ENCODE peak calls at places on chromosomes 7 and 10, in five cellular contexts. J is lower lobe of right lung, W is foreskin keratinocyte, A is neural progenitor cell, H is cardiac muscle cell. U is an unnamed sample.

GRCh38 chr10:132532784-132533560 is 4.6 kb upstream of the INPP5A start:
- DNase-seq in J (no peak), W (peak; percentile 34), A (no peak), H (no peak), U (no peak)

GRCh38 chr7:22481726-22482125 is 18.3 kb downstream of the STEAP1B start:
- DNase-seq in J (no peak), W (no peak), A (no peak), H (peak; percentile 13), U (no peak)

GRCh38 chr10:27072436-27073114 is 27.7 kb downstream of the ANKRD26 start:
- DNase-seq in J (no peak), W (no peak), A (peak; percentile 46), H (no peak), U (no peak)

GRCh38 chr7:134920026-134920758 is 66.1 kb upstream of the AGBL3 start:
- DNase-seq in J (no peak), W (no peak), A (no peak), H (peak; percentile 87), U (no peak)

GRCh38 chr10:34078017-34078416 is 737.1 kb downstream of the PARD3 start:
- DNase-seq in J (no peak), W (no peak), A (no peak), H (no peak), U (no peak)

GRCh38 chr10:9342865-9343450 is 1288.5 kb downstream of the GATA3 start:
- DNase-seq in J (no peak), W (peak; percentile 10), A (peak; percentile 84), H (peak; percentile 56), U (no peak)

GRCh38 chr10:71882813-71883746 is 32.0 kb upstream of the PSAP start:
- DNase-seq in J (no peak), W (no peak), A (no peak), H (peak; percentile 19), U (no peak)

GRCh38 chr7:78203042-78203720 is 404.6 kb downstream of the PHTF2 start:
- DNase-seq in J (no peak), W (no peak), A (no peak), H (no peak), U (no peak)

GRCh38 chr7:130970196-130970595 is 236.2 kb upstream of the KLF14 start:
- DNase-seq in J (no peak), W (no peak), A (no peak), H (no peak), U (no peak)

GRCh38 chr10:34721201-34721840 is 93.8 kb downstream of the PARD3 start:
- DNase-seq in J (no peak), W (peak; percentile 60), A (no peak), H (peak; percentile 65), U (no peak)

GRCh38 chr10:131928248-131929095 is 27.7 kb downstream of the PPP2R2D start:
- DNase-seq in J (no peak), W (no peak), A (no peak), H (peak; percentile 12), U (no peak)

DNA sequence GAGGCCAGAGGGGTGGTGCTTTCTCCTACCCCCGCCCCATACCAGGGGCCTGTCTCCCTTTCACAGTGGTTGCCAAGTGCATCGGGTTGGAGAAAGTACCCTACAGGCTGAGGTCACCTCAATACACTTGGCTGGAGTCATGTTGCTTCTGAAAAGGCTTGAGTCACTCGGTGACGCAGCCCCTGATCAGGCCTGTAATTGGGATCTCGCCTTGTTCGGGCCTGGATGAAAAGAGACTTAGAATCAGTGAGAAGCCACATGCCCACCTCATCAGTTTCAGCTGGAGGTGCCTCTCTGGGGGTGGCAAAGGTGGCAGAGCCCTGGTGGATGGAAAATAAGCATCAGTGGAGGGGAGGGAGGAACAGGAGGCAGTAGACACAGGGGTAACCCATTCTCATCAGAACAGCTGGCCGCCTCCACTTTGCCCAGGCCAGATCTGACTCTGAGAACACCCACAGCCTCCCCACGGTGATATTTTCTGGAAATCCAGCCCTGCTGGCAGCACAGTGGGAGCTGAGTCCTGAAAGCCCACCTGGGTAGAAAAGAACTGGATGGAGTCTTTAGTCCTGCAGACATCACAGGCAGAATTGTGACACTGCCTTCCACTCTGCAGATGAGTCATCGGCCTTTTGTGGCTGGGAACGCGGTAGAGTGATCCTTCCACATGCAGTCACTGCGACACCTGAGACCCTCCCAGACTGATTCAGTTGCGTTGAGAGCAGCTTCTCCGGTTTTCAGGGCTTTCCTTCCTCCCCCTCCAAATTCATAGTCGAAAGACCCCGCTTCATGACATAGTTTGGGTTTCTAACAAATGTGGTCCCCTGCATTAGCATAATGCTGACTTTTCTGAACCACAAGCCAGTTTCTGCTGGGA is 108.0 kb downstream of the GRK5 start:
- DNase-seq in J (no peak), W (peak; percentile 74), A (peak; percentile 51), H (peak; percentile 85), U (no peak)
- H3K4me1 ChIP-seq in J (peaks cover 68% of the 10 kb centered on the region), W (peaks cover 34% of the 10 kb centered on the region), A (peaks cover 50% of the 10 kb centered on the region), H (peaks cover 30% of the 10 kb centered on the region), U (peaks cover 73% of the 10 kb centered on the region)

GRCh38 chr10:75593690-75594556 is 162.5 kb downstream of the LRMDA start:
- DNase-seq in J (no peak), W (no peak), A (peak; percentile 54), H (no peak), U (no peak)
- TF ChIP-seq CTCF in J (peak; percentile 19), W (peak; percentile 25), A (peak; percentile 63), H (no peak), U (no peak)

GRCh38 chr10:30041394-30042105 is 17.8 kb downstream of the JCAD start:
- DNase-seq in J (no peak), W (no peak), A (no peak), H (peak; percentile 47), U (no peak)

GRCh38 chr10:30039567-30039966 is 19.8 kb downstream of the JCAD start:
- DNase-seq in J (no peak), W (no peak), A (no peak), H (no peak), U (no peak)

GRCh38 chr10:30039988-30040387 is 19.4 kb downstream of the JCAD start:
- DNase-seq in J (no peak), W (no peak), A (no peak), H (no peak), U (no peak)

GRCh38 chr10:30038961-30039536 is 20.3 kb downstream of the JCAD start:
- DNase-seq in J (no peak), W (no peak), A (no peak), H (no peak), U (no peak)

DNA sequence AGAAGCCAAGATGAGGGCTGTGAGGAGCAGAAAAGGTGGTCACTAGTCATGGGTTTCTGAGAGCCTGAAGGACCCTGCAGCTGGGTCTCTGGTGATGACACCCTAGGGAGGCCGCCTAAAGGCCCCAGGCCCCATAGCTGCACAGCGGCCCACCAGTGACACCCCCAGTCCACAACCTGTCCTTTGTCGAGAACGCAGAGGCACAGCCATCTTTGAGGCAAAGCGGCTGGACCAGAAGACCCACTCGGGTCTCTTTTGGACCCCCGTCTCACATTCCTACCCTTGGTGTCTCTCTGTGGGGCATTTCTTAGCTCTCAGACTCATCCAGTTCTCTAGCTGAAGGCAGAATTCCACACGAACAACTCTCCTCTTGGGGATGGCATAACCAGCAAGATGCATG is 18.8 kb downstream of the JCAD start:
- DNase-seq in J (no peak), W (no peak), A (no peak), H (no peak), U (peak; percentile 22)
- H3K4me1 ChIP-seq in J (peaks cover 68% of the 10 kb centered on the region), W (no peaks in the 10 kb centered on the region), A (peaks cover 5% of the 10 kb centered on the region), H (peaks cover 58% of the 10 kb centered on the region), U (peaks cover 39% of the 10 kb centered on the region)

DNA sequence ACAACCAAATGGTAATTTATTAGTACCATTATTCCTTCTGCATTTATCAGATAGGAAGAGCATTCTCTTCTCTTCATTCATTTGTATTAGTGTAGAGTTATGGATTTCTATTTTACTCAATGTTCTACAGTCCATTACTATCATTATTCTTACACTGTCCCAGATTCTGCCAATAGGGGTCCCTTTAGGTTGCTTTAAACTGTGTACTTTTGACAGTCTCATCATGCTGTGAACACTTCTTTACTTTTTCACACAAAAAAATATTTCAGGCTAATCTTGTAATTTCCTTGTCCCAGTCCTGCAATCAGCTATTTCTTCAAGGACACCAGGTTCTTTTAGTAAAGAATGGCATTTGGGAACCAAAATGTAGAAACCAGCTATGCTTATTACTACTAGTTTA is 99.3 kb downstream of the ZNF248 start:
- DNase-seq in J (no peak), W (no peak), A (no peak), H (no peak), U (no peak)
- TF ChIP-seq CTCF in J (no peak), W (no peak), A (no peak), H (no peak), U (no peak)

GRCh38 chr7:150468241-150468640 is 17.8 kb downstream of the GIMAP8 start:
- DNase-seq in J (no peak), W (no peak), A (no peak), H (no peak), U (no peak)

GRCh38 chr7:150473902-150474301 is 23.5 kb downstream of the GIMAP8 start:
- DNase-seq in J (no peak), W (no peak), A (no peak), H (no peak), U (no peak)

GRCh38 chr7:150476285-150476684 is 25.9 kb downstream of the GIMAP8 start:
- DNase-seq in J (no peak), W (no peak), A (no peak), H (no peak), U (no peak)

GRCh38 chr7:150476819-150477631 is 26.6 kb downstream of the GIMAP8 start:
- DNase-seq in J (no peak), W (no peak), A (no peak), H (no peak), U (peak; percentile 23)

GRCh38 chr7:150471886-150472285 is 21.5 kb downstream of the GIMAP8 start:
- DNase-seq in J (no peak), W (no peak), A (no peak), H (no peak), U (no peak)
- H3K4me1 ChIP-seq in J (peaks cover 7% of the 10 kb centered on the region), W (no peaks in the 10 kb centered on the region), A (no peaks in the 10 kb centered on the region), H (no peaks in the 10 kb centered on the region), U (peaks cover 3% of the 10 kb centered on the region)

U was measured in upper lobe of left lung.